ENCODE peak calls at places on chromosome 10, in nine cellular contexts. T is heart left ventricle, S is adrenal gland, L is HCT116, A is transverse colon, G is body of pancreas, C is IMR-90, B is breast epithelium, F is Peyer's patch. V is an unnamed sample.
A peak's percentile ranks its signal among the peaks of the same experiment; 100 is the strongest.

GRCh38 chr10:98299341-98299740 is 31.3 kb upstream of the LOXL4 start:
- DNase-seq in T (no peak), S (no peak), L (no peak), A (no peak), G (no peak), C (peak; percentile 37), B (no peak), F (no peak), V (no peak)

GRCh38 chr10:124173298-124173900 is 80.0 kb upstream of the CHST15 start:
- DNase-seq in T (no peak), S (no peak), L (no peak), A (no peak), G (no peak), C (no peak), B (no peak), F (no peak), V (no peak)

GRCh38 chr10:115936926-115937755 is 335.9 kb downstream of the GFRA1 start:
- DNase-seq in T (no peak), S (no peak), L (no peak), A (no peak), G (no peak), C (peak; percentile 69), B (no peak), F (no peak), V (no peak)

GRCh38 chr10:95444792-95445191 is 116.4 kb downstream of the SORBS1 start:
- DNase-seq in T (no peak), S (no peak), L (no peak), A (no peak), G (no peak), C (no peak), B (no peak), F (no peak), V (no peak)

GRCh38 chr10:64573625-64574325 is 1052.6 kb downstream of the REEP3 start:
- DNase-seq in T (no peak), S (no peak), L (no peak), A (no peak), G (no peak), C (no peak), B (no peak), F (no peak), V (no peak)

GRCh38 chr10:43233601-43234430 is 33.0 kb downstream of the RASGEF1A start:
- DNase-seq in T (peak; percentile 7), S (no peak), L (no peak), A (peak; percentile 3), G (peak; percentile 2), C (no peak), B (peak; percentile 45), F (peak; percentile 21), V (no peak)

GRCh38 chr10:124512600-124512999 is 51.0 kb downstream of the LHPP start:
- DNase-seq in T (no peak), S (no peak), L (no peak), A (no peak), G (no peak), C (no peak), B (no peak), F (peak; percentile 20), V (no peak)

GRCh38 chr10:124894569-124895215 is 47.2 kb upstream of the ZRANB1 start:
- DNase-seq in T (no peak), S (no peak), L (no peak), A (no peak), G (no peak), C (peak; percentile 16), B (peak; percentile 28), F (no peak), V (no peak)

GRCh38 chr10:58267713-58268453 is at the start of gene IPMK:
- DNase-seq in T (peak; percentile 96), S (peak; percentile 97), L (peak; percentile 75), A (peak; percentile 97), G (peak; percentile 93), C (peak; percentile 79), B (peak; percentile 89), F (peak; percentile 98), V (peak; percentile 93)

GRCh38 chr10:58266826-58267712 is 625 bp downstream of the IPMK start:
- DNase-seq in T (peak; percentile 54), S (peak; percentile 50), L (no peak), A (peak; percentile 69), G (peak; percentile 62), C (peak; percentile 59), B (peak; percentile 54), F (peak; percentile 76), V (peak; percentile 46)

GRCh38 chr10:58268454-58268945 is 462 bp upstream of the CISD1 start:
- DNase-seq in T (no peak), S (no peak), L (no peak), A (no peak), G (no peak), C (no peak), B (no peak), F (no peak), V (no peak)

GRCh38 chr10:58266003-58266825 is 1.5 kb downstream of the IPMK start:
- DNase-seq in T (no peak), S (peak; percentile 40), L (no peak), A (no peak), G (no peak), C (peak; percentile 78), B (no peak), F (no peak), V (no peak)

DNA sequence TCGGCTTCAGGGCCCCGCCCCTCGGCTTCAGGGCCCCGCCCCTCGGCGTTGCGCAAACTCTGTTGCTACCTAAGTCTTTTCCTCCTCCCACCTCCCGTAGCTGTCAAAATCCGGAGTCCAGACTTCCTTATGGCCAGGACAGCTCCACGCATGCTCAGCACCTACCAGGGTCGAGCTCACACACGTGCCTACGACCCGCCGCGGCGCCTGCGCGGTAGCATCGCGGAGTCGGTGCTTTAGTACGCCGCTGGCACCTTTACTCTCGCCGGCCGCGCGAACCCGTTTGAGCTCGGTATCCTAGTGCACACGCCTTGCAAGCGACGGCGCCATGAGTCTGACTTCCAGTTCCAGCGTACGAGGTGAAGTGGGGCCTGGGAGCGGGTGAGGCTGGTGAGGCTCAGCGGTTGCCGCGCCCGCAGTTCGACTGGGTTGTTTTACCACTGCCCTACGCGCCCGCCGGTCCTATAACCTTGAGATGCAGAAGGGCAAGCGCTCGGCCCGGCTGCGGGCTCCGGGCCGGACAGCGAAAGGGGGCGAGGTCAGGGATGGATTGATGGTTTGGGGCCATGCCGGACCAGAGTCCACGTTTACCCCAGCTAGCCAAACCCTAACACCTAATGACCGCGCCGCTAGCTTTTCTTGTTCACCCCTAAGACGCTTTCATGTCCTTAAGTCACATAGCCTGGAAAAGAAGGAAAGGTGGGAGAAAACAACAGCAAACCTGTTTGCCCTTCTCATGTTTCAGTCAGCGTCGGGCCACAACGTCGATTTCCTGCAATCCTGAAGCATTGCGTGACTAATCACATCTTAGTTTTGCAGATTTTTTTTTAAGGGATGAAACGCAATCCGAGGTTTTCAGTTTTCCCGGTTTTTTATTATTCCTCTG is at the start of gene CISD1:
- DNase-seq in T (peak; percentile 98), S (peak; percentile 98), L (peak; percentile 99), A (peak; percentile 97), G (peak; percentile 97), C (peak; percentile 100), B (peak; percentile 89), F (peak; percentile 96), V (peak; percentile 98)
- TF ChIP-seq POLR2A in T (peak; percentile 75), S (peak; percentile 88), L (peak; percentile 67), A (peak; percentile 85), G (peak; percentile 89), C (peak; percentile 57), B (peak; percentile 64), F (peak; percentile 77), V (no peak)

GRCh38 chr10:6811153-6811552 is 231.1 kb upstream of the PRKCQ start:
- DNase-seq in T (no peak), S (no peak), L (no peak), A (no peak), G (no peak), C (no peak), B (no peak), F (no peak), V (no peak)

GRCh38 chr10:6815346-6815745 is 235.3 kb upstream of the PRKCQ start:
- DNase-seq in T (no peak), S (no peak), L (no peak), A (no peak), G (no peak), C (no peak), B (no peak), F (no peak), V (no peak)

GRCh38 chr10:6819301-6819700 is 239.2 kb upstream of the PRKCQ start:
- DNase-seq in T (peak; percentile 21), S (no peak), L (no peak), A (no peak), G (no peak), C (no peak), B (no peak), F (no peak), V (no peak)

GRCh38 chr10:6813876-6814275 is 233.8 kb upstream of the PRKCQ start:
- DNase-seq in T (no peak), S (no peak), L (no peak), A (no peak), G (no peak), C (no peak), B (no peak), F (no peak), V (no peak)
- TF ChIP-seq POLR2A in T (no peak), S (no peak), L (no peak), A (no peak), G (no peak), C (no peak), B (no peak), F (no peak), V (no peak)

DNA sequence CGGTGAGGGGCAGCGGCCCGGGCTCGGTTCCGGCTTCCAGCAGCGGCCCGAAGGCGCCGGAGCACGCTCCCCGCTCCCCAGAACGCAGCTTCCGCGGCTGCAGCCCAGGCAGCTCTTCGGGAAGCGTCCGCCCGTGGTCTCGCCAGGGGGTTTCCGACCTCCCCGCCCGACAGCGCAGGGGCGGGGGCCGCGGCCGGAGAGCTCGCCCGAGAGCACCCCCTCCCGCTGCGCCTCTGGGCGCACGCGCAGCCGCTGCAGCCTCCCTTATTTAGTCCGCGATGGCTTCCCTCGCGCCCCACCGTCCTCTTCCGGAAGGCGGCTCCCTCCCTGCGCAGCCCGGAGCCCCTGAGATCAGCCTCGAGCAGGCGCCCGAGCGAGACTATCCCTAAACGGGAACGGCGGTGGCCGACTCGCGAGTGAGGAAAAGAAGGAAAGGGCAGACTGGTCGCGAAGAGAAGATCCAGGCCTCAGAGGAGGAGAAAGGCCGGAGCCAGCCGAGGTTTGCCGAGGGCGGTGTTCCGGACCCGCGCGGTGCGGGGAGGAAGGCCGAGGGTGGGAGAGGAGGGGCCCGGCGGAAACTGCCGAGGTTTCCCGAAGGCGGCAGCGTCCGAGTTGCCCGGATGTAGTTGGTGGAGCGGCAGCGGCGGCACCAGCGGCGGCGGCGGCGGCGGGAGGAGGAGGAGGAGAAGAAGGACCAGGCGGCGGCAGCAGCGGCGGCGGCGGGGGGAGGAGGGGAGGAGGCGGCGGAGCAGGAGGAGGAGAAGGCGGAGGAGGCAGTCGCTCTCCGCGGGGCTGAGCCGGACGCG is at the start of gene WAC:
- DNase-seq in T (peak; percentile 97), S (peak; percentile 96), L (peak; percentile 83), A (peak; percentile 97), G (peak; percentile 97), C (peak; percentile 89), B (peak; percentile 96), F (peak; percentile 98), V (peak; percentile 95)
- TF ChIP-seq POLR2A in T (peak; percentile 80), S (peak; percentile 81), L (no peak), A (peak; percentile 90), G (peak; percentile 94), C (peak; percentile 96), B (peak; percentile 86), F (peak; percentile 81), V (peak; percentile 56)

DNA sequence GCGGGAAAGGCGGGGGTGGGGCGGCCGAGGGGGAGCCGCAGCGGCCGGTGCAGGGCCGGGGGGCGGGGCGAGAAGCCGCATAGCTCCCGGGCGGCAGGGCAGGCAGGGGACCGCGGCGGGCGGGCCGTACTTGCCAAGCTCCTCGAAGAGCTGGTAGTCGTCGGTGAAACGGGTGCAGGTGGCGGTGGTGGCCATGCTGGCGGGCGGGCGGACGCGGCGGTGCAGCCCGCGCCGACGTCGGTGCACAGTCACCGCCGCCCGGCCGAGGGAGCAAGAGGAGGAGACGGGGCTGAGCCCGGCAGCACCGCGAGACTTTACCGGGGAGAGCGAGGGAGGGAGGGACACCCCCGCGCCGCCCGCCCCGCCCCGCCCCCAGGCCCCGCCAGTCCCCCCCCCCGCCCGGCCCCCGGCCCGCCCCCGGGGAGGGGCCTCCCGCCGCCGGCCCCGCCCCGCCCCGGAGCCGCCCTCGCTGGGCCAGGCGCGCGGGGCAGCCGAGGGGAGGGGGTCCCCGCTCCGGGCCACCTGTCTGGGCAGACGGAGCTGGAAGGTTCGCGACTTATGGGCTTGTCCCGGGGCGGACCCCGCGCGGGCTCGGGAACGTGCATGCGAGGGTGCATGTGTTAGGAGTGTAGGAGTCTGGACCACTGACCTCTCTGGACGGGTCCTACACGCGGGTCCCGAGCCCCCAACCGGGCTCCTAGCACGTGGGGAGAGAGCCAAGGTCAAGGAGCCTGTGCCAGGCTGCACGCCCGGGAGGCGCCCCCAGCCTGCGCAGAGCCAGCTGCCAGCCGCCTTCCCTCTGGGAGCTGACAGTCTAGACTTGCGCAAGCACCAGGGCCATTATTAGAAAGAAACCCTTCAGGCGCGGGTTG is at the start of gene CAMK2G:
- DNase-seq in T (peak; percentile 90), S (peak; percentile 87), L (no peak), A (peak; percentile 89), G (peak; percentile 84), C (peak; percentile 79), B (peak; percentile 82), F (peak; percentile 90), V (peak; percentile 81)
- TF ChIP-seq POLR2A in T (peak; percentile 46), S (peak; percentile 63), L (no peak), A (peak; percentile 71), G (peak; percentile 67), C (peak; percentile 31), B (no peak), F (peak; percentile 79), V (no peak)